ENCODE peak calls at places on chromosomes 11 and 22, in five cellular contexts. L, V, G, M and R are unnamed samples.

GRCh38 chr11:14813506-14813905 is 78.5 kb downstream of the CYP2R1 start:
- DNase-seq in V (no peak), G (no peak), M (no peak), L (no peak), R (no peak)

GRCh38 chr11:132114185-132114584 is 743.8 kb downstream of the NTM start:
- DNase-seq in V (no peak), M (no peak), G (no peak), L (no peak), R (no peak)

GRCh38 chr11:76150141-76150540 is 56.2 kb downstream of the WNT11 start:
- DNase-seq in V (no peak), M (peak), L (no peak), G (no peak), R (no peak)

GRCh38 chr11:22065472-22065871 is 127.4 kb upstream of the ANO5 start:
- DNase-seq in V (no peak), L (no peak), M (no peak), G (no peak), R (no peak)

GRCh38 chr11:554824-555499 is 5.6 kb downstream of the LMNTD2 start:
- DNase-seq in G (no peak), L (peak), V (no peak), M (no peak), R (peak)

GRCh38 chr11:32053151-32053550 is 37.7 kb upstream of the RCN1 start:
- DNase-seq in V (no peak), M (no peak), L (no peak), G (no peak), R (no peak)

GRCh38 chr22:27170491-27170890 is 513.1 kb downstream of the MIAT start:
- DNase-seq in G (peak), M (no peak), L (no peak), V (no peak), R (no peak)

GRCh38 chr22:22348127-22348814 is 103.7 kb downstream of the VPREB1 start:
- DNase-seq in V (no peak), M (no peak), G (no peak), L (no peak), R (no peak)

GRCh38 chr11:114909866-114910265 is 231.5 kb downstream of the NXPE2 start:
- DNase-seq in M (no peak), V (no peak), L (no peak), G (no peak), R (no peak)

GRCh38 chr11:60831501-60832079 is 10.3 kb upstream of the CCDC86 start:
- DNase-seq in V (no peak), G (no peak), M (no peak), L (no peak), R (no peak)

GRCh38 chr11:94638902-94639373 is 71.8 kb downstream of the PIWIL4 start:
- DNase-seq in G (peak), L (no peak), V (no peak), M (no peak), R (no peak)

GRCh38 chr11:35323076-35323868 is 96.1 kb downstream of the SLC1A2 start:
- DNase-seq in V (no peak), G (no peak), L (no peak), M (no peak), R (no peak)

GRCh38 chr11:70667767-70668166 is 269.4 kb downstream of the CTTN start:
- DNase-seq in V (no peak), M (no peak), L (no peak), G (no peak), R (no peak)

GRCh38 chr11:66322732-66323427 is 6.0 kb upstream of the CD248 start:
- DNase-seq in V (no peak), L (no peak), M (peak), G (no peak), R (no peak)

GRCh38 chr11:12103411-12104225 is 6.8 kb upstream of the MICAL2 start:
- DNase-seq in V (no peak), G (no peak), L (no peak), M (peak), R (no peak)

GRCh38 chr11:124793466-124794278 is 6.5 kb downstream of the MSANTD2 start:
- DNase-seq in M (no peak), L (peak), G (no peak), V (no peak), R (peak)

GRCh38 chr22:40182231-40182835 is 4.6 kb downstream of the TNRC6B start:
- DNase-seq in L (no peak), G (no peak), M (no peak), V (no peak), R (no peak)

GRCh38 chr22:30422481-30423295 is 2.9 kb upstream of the MTFP1 start:
- DNase-seq in L (peak), V (no peak), G (peak), M (peak), R (no peak)

GRCh38 chr11:31812392-31813241 is 1.5 kb upstream of the PAX6 start:
- DNase-seq in G (no peak), L (no peak), M (peak), V (no peak), R (no peak)

GRCh38 chr11:119417726-119418540 is 5.0 kb downstream of the THY1 start:
- DNase-seq in L (no peak), V (peak), M (no peak), G (peak), R (no peak)

GRCh38 chr11:132101861-132102260 is 731.4 kb downstream of the NTM start:
- DNase-seq in M (no peak), V (no peak), L (no peak), G (peak), R (no peak)

GRCh38 chr11:7278314-7278917 is 26.7 kb downstream of the SYT9 start:
- DNase-seq in G (no peak), L (no peak), M (no peak), V (peak), R (no peak)

GRCh38 chr22:49201046-49201970 is 626.4 kb downstream of the BRD1 start:
- DNase-seq in G (no peak), L (no peak), M (peak), V (no peak), R (no peak)

GRCh38 chr22:43627485-43628252 is 184.4 kb downstream of the EFCAB6 start:
- DNase-seq in M (peak), G (no peak), V (no peak), L (no peak), R (no peak)

GRCh38 chr11:95923441-95923729 is 522 bp downstream of the MTMR2 start:
- DNase-seq in M (no peak), L (no peak), G (no peak), V (no peak), R (no peak)

GRCh38 chr22:39270792-39271191 is 26.0 kb upstream of the PDGFB start:
- DNase-seq in G (no peak), V (no peak), M (no peak), L (no peak), R (no peak)

GRCh38 chr11:9385288-9385902 is 943 bp downstream of the IPO7 start:
- DNase-seq in M (no peak), G (no peak), L (no peak), V (no peak), R (no peak)

GRCh38 chr11:65204646-65205601 is 23.2 kb downstream of the CAPN1 start:
- DNase-seq in V (no peak), M (peak), G (no peak), L (no peak), R (peak)

GRCh38 chr22:38262051-38262795 is 10.6 kb downstream of the TMEM184B start:
- DNase-seq in L (peak), G (no peak), M (no peak), V (no peak), R (peak)

GRCh38 chr11:44983786-44984185 is 33.1 kb upstream of the TP53I11 start:
- DNase-seq in L (no peak), V (no peak), G (no peak), M (peak), R (no peak)

GRCh38 chr11:29844701-29845379 is 172.0 kb downstream of the KCNA4 start:
- DNase-seq in V (no peak), L (no peak), M (no peak), G (no peak), R (no peak)

DNA sequence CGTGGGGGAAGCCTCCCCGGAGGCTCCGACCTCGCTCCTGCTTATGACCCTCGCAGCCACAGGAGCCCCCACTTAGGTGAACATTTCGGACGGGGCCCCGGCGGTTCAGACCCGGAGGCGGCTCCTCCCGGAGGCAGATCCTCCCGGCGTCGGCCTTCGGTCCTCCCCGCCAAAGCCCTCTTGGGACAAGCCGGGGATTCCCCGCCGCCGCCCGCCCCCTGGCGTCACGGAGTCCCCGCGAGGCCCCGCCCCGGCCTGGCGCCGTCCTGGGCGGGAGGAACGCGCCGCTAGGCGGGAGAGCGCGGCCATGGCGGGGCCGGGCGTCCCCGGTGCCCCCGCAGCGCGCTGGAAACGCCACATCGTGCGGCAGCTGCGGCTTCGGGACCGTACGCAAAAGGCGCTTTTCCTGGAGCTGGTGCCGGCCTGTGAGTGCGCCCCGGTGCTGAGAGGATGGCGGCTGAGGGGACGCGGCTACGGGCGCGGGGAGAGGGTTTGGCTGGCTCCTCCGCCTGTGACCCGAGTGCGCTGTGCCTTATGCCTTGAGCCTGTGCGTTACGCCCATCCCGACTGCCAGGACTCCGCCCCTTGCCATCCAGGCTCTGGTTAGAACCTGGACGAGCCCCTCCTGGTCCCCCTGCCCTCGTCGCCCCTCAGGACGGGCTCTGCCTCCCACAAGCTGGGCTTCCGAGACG is at the start of gene ATG16L2:
- DNase-seq in L (peak), V (no peak), M (peak), G (no peak), R (peak)
- TF ChIP-seq CTCF in L (no peak), V (no peak), M (no peak), G (peak), R (no peak)

GRCh38 chr11:122157540-122158173 is 41.6 kb upstream of the BLID start:
- DNase-seq in L (no peak), V (no peak), G (no peak), M (no peak), R (no peak)
- H3K4me3 ChIP-seq in L (no peak), V (no peak), G (no peak), M (no peak), R (no peak)

GRCh38 chr22:46513908-46514550 is 23.4 kb downstream of the CELSR1 start:
- DNase-seq in L (no peak), V (no peak), G (no peak), M (no peak), R (peak)

GRCh38 chr22:46511391-46512370 is 25.7 kb downstream of the CELSR1 start:
- DNase-seq in V (no peak), M (no peak), G (no peak), L (no peak), R (no peak)

GRCh38 chr22:46515208-46516111 is 22.0 kb downstream of the CELSR1 start:
- DNase-seq in V (no peak), G (no peak), L (no peak), M (no peak), R (no peak)

GRCh38 chr22:46514592-46515207 is 22.7 kb downstream of the CELSR1 start:
- DNase-seq in L (no peak), V (no peak), M (no peak), G (no peak), R (no peak)

GRCh38 chr22:46512683-46513082 is 24.7 kb downstream of the CELSR1 start:
- DNase-seq in G (no peak), L (no peak), M (no peak), V (no peak), R (no peak)
- TF ChIP-seq CTCF in G (no peak), L (no peak), M (no peak), V (no peak), R (no peak)

GRCh38 chr11:1754376-1755150 is 4.2 kb upstream of the IFITM10 start:
- DNase-seq in M (no peak), G (no peak), V (no peak), L (no peak), R (no peak)
- H3K4me3 ChIP-seq in M (no peak), G (no peak), V (no peak), L (no peak), R (no peak)